ENCODE peak calls at places on chromosome 1, in nine cellular contexts. O is tibial artery; Z is cardiac muscle cell; Y is HL-60; D is A549; X is CD8-positive, alpha-beta T cell; A is foreskin fibroblast; U is nephron progenitor cell; C is AG09319. S is an unnamed sample.

GRCh38 chr1:54153548-54154439 is 994 bp upstream of the CDCP2 start:
- DNase-seq in O (peak), C (peak), A (peak), X (no peak), Y (peak), D (no peak), Z (no peak), U (peak), S (no peak)

GRCh38 chr1:1330366-1331067 is 563 bp upstream of the TAS1R3 start:
- DNase-seq in A (no peak), Y (no peak), C (no peak), D (no peak), O (no peak), Z (no peak), X (no peak), U (no peak), S (no peak)

GRCh38 chr1:67586596-67586995 is 98.4 kb upstream of the GADD45A start:
- DNase-seq in A (peak), Z (no peak), X (no peak), C (no peak), Y (no peak), O (peak), U (no peak), D (no peak), S (no peak)

GRCh38 chr1:200365897-200366426 is 43.9 kb downstream of the ZNF281 start:
- DNase-seq in X (no peak), A (no peak), Z (no peak), C (no peak), O (no peak), Y (no peak), D (no peak), U (no peak), S (no peak)

GRCh38 chr1:31769720-31770390 is 5.7 kb upstream of the ADGRB2 start:
- DNase-seq in O (no peak), X (no peak), Y (no peak), C (no peak), U (no peak), A (no peak), Z (peak), D (no peak), S (no peak)

GRCh38 chr1:233689017-233689747 is 75.3 kb downstream of the KCNK1 start:
- DNase-seq in A (no peak), O (no peak), X (no peak), Y (no peak), U (no peak), D (no peak), C (no peak), Z (no peak), S (no peak)

GRCh38 chr1:74038042-74038441 is 159.9 kb downstream of the LRRIQ3 start:
- DNase-seq in D (no peak), X (no peak), C (no peak), O (no peak), Z (no peak), A (no peak), Y (no peak), U (no peak), S (no peak)

GRCh38 chr1:23867542-23867952 is 543 bp downstream of the FUCA1 start:
- DNase-seq in A (no peak), U (peak), Y (no peak), D (no peak), Z (no peak), X (peak), C (no peak), O (no peak), S (no peak)

GRCh38 chr1:38153426-38154088 is 107.0 kb upstream of the POU3F1 start:
- DNase-seq in C (no peak), D (no peak), U (no peak), O (no peak), X (no peak), Y (no peak), Z (no peak), A (no peak), S (no peak)

GRCh38 chr1:109547412-109548320 is 749 bp upstream of the GNAI3 start:
- DNase-seq in X (no peak), C (no peak), Y (peak), Z (no peak), O (no peak), D (no peak), A (no peak), U (peak), S (no peak)

GRCh38 chr1:9651565-9652378 is at the start of gene PIK3CD:
- DNase-seq in A (peak), C (no peak), Z (peak), Y (peak), D (no peak), X (peak), O (no peak), U (peak), S (no peak)

GRCh38 chr1:173920868-173921267 is 3.7 kb upstream of the SERPINC1 start:
- DNase-seq in Y (no peak), C (no peak), U (no peak), Z (no peak), O (no peak), D (no peak), X (no peak), A (no peak), S (no peak)

GRCh38 chr1:100350787-100351094 is 1.6 kb upstream of the CDC14A start:
- DNase-seq in D (no peak), O (no peak), Y (no peak), Z (no peak), C (no peak), U (no peak), X (no peak), A (no peak), S (no peak)

GRCh38 chr1:156025873-156026272 is 5.1 kb upstream of the SSR2 start:
- DNase-seq in U (peak), X (peak), Y (peak), D (peak), A (peak), O (no peak), Z (peak), C (no peak), S (no peak)

GRCh38 chr1:158146165-158146564 is 34.5 kb upstream of the CD1D start:
- DNase-seq in A (peak), D (no peak), Y (no peak), C (no peak), O (no peak), U (no peak), X (no peak), Z (no peak), S (no peak)

GRCh38 chr1:13764533-13764932 is 64.5 kb downstream of the PRDM2 start:
- DNase-seq in Y (no peak), O (no peak), C (no peak), Z (no peak), U (peak), X (no peak), A (no peak), D (no peak), S (no peak)

GRCh38 chr1:193367863-193368262 is 181.4 kb upstream of the B3GALT2 start:
- DNase-seq in A (no peak), X (no peak), Y (no peak), Z (no peak), O (no peak), C (no peak), U (no peak), D (no peak), S (no peak)

GRCh38 chr1:23798662-23799142 is 1.9 kb downstream of the GALE start:
- DNase-seq in X (no peak), O (no peak), U (no peak), Z (no peak), D (no peak), Y (no peak), A (no peak), C (no peak), S (no peak)

GRCh38 chr1:95046359-95046758 is 26.4 kb downstream of the ALG14 start:
- DNase-seq in A (no peak), U (no peak), Z (no peak), D (no peak), C (no peak), Y (no peak), X (no peak), O (no peak), S (no peak)

GRCh38 chr1:36883315-36883949 is 150.9 kb downstream of the GRIK3 start:
- DNase-seq in Y (no peak), O (no peak), U (no peak), D (no peak), A (no peak), Z (no peak), X (no peak), C (no peak), S (no peak)

GRCh38 chr1:230218667-230219066 is 151.6 kb downstream of the GALNT2 start:
- DNase-seq in O (no peak), Z (no peak), C (no peak), X (no peak), A (no peak), U (no peak), Y (no peak), D (no peak), S (no peak)

GRCh38 chr1:168096296-168097165 is 40.2 kb downstream of the GPR161 start:
- DNase-seq in Y (no peak), U (no peak), D (no peak), Z (no peak), X (no peak), O (no peak), C (no peak), A (no peak), S (no peak)

GRCh38 chr1:248841702-248842395 is 3.8 kb downstream of the ZNF672 start:
- DNase-seq in D (no peak), O (peak), A (peak), C (no peak), X (no peak), Z (peak), U (peak), Y (peak), S (no peak)

GRCh38 chr1:40361637-40362036 is 11.9 kb upstream of the SMAP2 start:
- DNase-seq in Y (no peak), U (no peak), C (no peak), D (no peak), O (no peak), X (no peak), Z (no peak), A (no peak), S (no peak)

GRCh38 chr1:40362699-40363098 is 10.8 kb upstream of the SMAP2 start:
- DNase-seq in O (no peak), Y (no peak), X (no peak), D (no peak), Z (no peak), C (no peak), U (no peak), A (no peak), S (no peak)

GRCh38 chr1:40362199-40362598 is 11.3 kb upstream of the SMAP2 start:
- DNase-seq in C (no peak), A (no peak), Z (no peak), D (no peak), Y (no peak), X (no peak), O (no peak), U (no peak), S (no peak)

GRCh38 chr1:40360631-40361030 is 12.9 kb upstream of the SMAP2 start:
- DNase-seq in Z (no peak), Y (no peak), A (no peak), D (no peak), C (no peak), O (no peak), X (no peak), U (no peak), S (no peak)

DNA sequence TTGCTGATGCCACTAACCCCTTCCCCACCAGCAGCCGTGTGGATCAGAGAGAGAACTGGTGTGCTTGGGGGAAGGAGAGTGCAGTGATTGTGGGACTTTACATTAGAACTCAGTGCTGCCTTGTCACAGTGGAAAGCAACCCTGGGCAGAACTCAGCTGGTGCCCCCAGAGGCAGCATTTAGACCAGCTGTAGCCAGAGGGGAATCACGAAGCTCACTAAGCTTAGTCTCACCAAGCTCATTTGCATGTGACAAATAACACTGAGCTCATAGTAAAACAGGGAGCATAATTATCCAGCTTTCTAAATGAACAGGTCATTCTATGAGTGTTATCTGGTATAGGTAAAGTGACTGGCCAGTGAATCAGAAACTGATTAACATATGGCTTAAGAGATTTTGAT is 9.8 kb upstream of the SMAP2 start:
- DNase-seq in Z (no peak), C (no peak), D (no peak), X (no peak), Y (no peak), O (no peak), A (no peak), U (no peak), S (no peak)
- TF ChIP-seq CTCF in Z (no peak), C (no peak), D (no peak), X (no peak), Y (no peak), O (no peak), A (no peak), U (no peak), S (no peak)

DNA sequence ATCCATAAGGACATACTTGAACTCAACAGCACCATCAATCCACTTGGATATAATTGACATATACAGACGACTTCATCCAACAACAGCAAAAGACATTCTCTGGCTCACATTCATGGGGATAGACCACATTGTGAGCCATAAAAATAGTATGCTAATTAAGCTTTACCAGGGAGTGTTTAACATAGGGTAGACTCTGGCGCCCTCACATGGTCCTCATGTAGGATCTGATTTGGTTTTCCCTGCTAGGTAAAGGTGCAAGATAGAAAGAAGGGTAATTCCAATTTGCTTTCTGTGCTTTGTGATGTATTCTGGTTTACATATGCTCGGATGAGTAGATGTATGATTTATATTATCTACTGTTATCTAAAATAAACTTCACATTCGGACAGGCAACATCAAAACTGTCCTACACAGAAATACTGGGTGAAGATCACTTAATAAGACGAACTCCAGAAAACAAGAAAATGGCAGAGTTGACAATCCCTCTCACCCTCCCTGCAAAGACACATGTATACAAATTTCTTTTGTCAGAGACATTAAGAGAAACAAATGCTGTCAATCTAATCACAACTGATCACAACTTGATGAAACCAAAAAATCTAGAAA is 27.7 kb downstream of the CR1L start:
- DNase-seq in Y (peak), Z (peak), D (peak), A (peak), U (no peak), X (no peak), C (no peak), O (no peak), S (no peak)
- TF ChIP-seq CTCF in Y (no peak), Z (no peak), D (peak), A (peak), U (peak), X (peak), C (peak), O (no peak), S (peak)

GRCh38 chr1:181108297-181108696 is 19.8 kb downstream of the IER5 start:
- DNase-seq in U (no peak), Y (no peak), A (no peak), O (no peak), C (no peak), Z (no peak), X (no peak), D (no peak), S (no peak)
- TF ChIP-seq CTCF in U (no peak), Y (no peak), A (no peak), O (no peak), C (no peak), Z (no peak), X (no peak), D (no peak), S (no peak)

DNA sequence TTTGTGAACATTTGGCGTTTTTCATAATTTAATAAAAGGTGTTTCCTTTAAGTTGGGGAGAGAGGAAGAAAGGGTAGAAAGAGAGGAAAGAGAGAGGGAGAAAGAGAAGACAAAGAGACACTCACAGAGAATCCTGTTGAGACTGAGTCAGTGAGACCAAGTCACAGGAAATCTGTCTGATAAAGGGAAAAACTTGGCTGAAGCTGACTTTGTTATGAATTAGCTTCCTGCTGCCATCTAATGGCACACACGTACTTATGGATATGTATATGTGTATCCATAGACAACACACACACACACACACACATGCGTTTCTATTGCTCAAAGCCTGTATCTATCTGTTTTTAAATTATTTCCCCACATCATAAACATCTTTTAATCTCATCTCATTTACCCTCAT is 42.5 kb upstream of the DISC1 start:
- DNase-seq in U (no peak), D (peak), C (no peak), Z (no peak), Y (peak), X (no peak), A (peak), O (no peak), S (no peak)
- TF ChIP-seq CTCF in U (no peak), D (peak), C (no peak), Z (peak), Y (no peak), X (no peak), A (peak), O (no peak), S (no peak)

GRCh38 chr1:28642847-28643635 is at the start of gene TAF12:
- DNase-seq in O (peak), C (peak), Z (peak), D (peak), Y (peak), A (peak), U (peak), X (peak), S (peak)
- TF ChIP-seq CTCF in O (peak), C (peak), Z (peak), D (peak), Y (peak), A (peak), U (peak), X (peak), S (no peak)

DNA sequence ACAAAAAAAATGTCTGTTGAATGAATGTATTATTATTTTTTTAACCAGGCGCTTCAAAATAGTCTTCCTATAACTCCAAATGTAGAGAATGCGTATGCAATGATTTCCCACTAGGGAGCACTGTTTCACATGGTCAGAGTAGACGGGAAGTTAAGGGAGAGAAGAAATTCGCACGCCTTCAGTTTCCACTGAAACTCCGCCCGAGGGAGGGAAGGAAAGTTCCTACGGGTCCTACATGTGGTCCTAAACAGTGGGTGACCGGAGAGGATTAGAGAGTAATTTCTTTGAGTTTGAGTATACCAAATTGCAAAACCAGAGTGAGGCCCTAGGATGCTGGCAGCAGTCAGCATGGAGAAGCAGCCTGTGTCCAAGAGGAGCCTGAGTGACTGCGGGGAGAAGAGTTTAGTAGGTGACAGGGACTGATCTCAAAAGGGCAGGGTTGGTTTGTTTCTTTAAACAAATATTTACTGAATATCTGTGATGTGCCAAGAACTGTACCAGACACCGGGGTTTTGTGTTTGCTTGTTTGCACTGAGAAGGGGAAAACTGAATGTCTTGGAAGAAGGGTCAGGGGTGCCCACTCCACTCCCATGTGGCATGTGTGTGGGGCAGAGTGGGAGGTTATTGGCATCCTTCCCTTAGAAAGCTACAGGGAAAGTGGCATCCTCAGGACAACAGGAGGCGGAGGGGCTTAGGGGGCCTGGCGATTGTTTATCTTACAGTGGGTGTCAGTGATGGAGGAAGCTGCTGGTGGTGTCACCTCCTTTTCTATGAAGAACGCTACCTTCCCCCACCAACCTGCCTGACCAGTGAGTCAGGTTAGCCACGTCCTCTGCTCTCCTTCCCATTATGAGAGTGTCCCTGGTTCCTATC is 22.8 kb downstream of the RNU5D-1 start:
- DNase-seq in D (peak), Y (peak), X (no peak), O (peak), Z (peak), A (peak), U (no peak), C (peak), S (no peak)
- TF ChIP-seq CTCF in D (peak), Y (peak), X (peak), O (peak), Z (peak), A (peak), U (no peak), C (peak), S (peak)

GRCh38 chr1:180211156-180211859 is 18.8 kb upstream of the LHX4 start:
- DNase-seq in X (no peak), U (no peak), Y (no peak), D (no peak), O (no peak), A (no peak), C (no peak), Z (no peak), S (peak)

GRCh38 chr1:180211860-180212229 is 18.2 kb upstream of the LHX4 start:
- DNase-seq in D (no peak), A (no peak), Y (no peak), C (no peak), X (no peak), Z (no peak), O (no peak), U (no peak), S (no peak)

GRCh38 chr1:180217021-180217420 is 13.0 kb upstream of the LHX4 start:
- DNase-seq in Z (no peak), O (no peak), A (no peak), D (no peak), C (no peak), X (no peak), Y (no peak), U (no peak), S (no peak)

GRCh38 chr1:180215856-180216625 is 14.0 kb upstream of the LHX4 start:
- DNase-seq in U (no peak), X (no peak), Y (no peak), O (no peak), D (no peak), A (no peak), Z (no peak), C (no peak), S (no peak)

GRCh38 chr1:180213401-180214177 is 16.5 kb upstream of the LHX4 start:
- DNase-seq in O (no peak), D (peak), Z (no peak), C (no peak), A (no peak), X (peak), Y (no peak), U (peak), S (peak)
- TF ChIP-seq CTCF in O (no peak), D (no peak), Z (no peak), C (no peak), A (no peak), X (no peak), Y (no peak), U (no peak), S (no peak)

GRCh38 chr1:209937996-209938959 is at the start of gene SYT14:
- DNase-seq in C (peak), A (peak), D (peak), Z (peak), O (no peak), X (no peak), U (peak), Y (no peak), S (no peak)
- TF ChIP-seq CTCF in C (peak), A (peak), D (no peak), Z (peak), O (no peak), X (no peak), U (no peak), Y (no peak), S (no peak)

S was measured in CD14-positive monocyte.